ENCODE peak calls at places on chromosomes 5 and 9, in seven cellular contexts. R is epithelial cell of esophagus, A is tibial nerve, P is bronchial epithelial cell, I is AG10803, K is sigmoid colon, J is fibroblast of pulmonary artery. U is an unnamed sample.

GRCh38 chr9:105608685-105609598 is 51.0 kb downstream of the FKTN start:
- DNase-seq in R (peak; percentile 65), A (no peak), P (peak; percentile 54), I (peak; percentile 45), K (no peak), J (peak; percentile 72), U (no peak)

GRCh38 chr9:122332083-122332482 is 38.7 kb upstream of the PTGS1 start:
- DNase-seq in R (no peak), A (no peak), P (no peak), I (no peak), K (no peak), J (no peak), U (no peak)

GRCh38 chr5:120684749-120685415 is 220.8 kb downstream of the PRR16 start:
- DNase-seq in R (no peak), A (no peak), P (no peak), I (peak; percentile 25), K (no peak), J (no peak), U (no peak)

GRCh38 chr5:60196382-60197113 is 303.0 kb upstream of the PDE4D start:
- DNase-seq in R (peak; percentile 99), A (no peak), P (peak; percentile 100), I (peak; percentile 83), K (peak; percentile 78), J (peak; percentile 94), U (no peak)

GRCh38 chr5:168936511-168936910 is 357.3 kb upstream of the PANK3 start:
- DNase-seq in R (no peak), A (no peak), P (no peak), I (no peak), K (no peak), J (no peak), U (no peak)

GRCh38 chr9:114953917-114954316 is 23.5 kb upstream of the TNFSF8 start:
- DNase-seq in R (peak; percentile 80), A (no peak), P (peak; percentile 86), I (peak; percentile 92), K (no peak), J (peak; percentile 88), U (no peak)

GRCh38 chr5:125612356-125613149 is 810.7 kb upstream of the GRAMD2B start:
- DNase-seq in R (no peak), A (no peak), P (no peak), I (no peak), K (peak; percentile 60), J (no peak), U (peak; percentile 28)

GRCh38 chr9:130882696-130883225 is 13.9 kb downstream of the QRFP start:
- DNase-seq in R (no peak), A (no peak), P (no peak), I (no peak), K (peak; percentile 58), J (no peak), U (no peak)

GRCh38 chr5:172945151-172945550 is 14.1 kb upstream of the RPL26L1 start:
- DNase-seq in R (no peak), A (no peak), P (no peak), I (no peak), K (peak; percentile 33), J (no peak), U (no peak)

GRCh38 chr9:123534336-123534735 is 178.3 kb downstream of the CRB2 start:
- DNase-seq in R (no peak), A (no peak), P (no peak), I (no peak), K (no peak), J (no peak), U (no peak)

GRCh38 chr5:144191998-144192397 is 21.3 kb downstream of the KCTD16 start:
- DNase-seq in R (peak; percentile 77), A (no peak), P (peak; percentile 85), I (peak; percentile 75), K (no peak), J (peak; percentile 87), U (no peak)

GRCh38 chr5:144194148-144194547 is 23.5 kb downstream of the KCTD16 start:
- DNase-seq in R (no peak), A (no peak), P (no peak), I (no peak), K (no peak), J (no peak), U (no peak)

GRCh38 chr5:144198386-144198785 is 27.7 kb downstream of the KCTD16 start:
- DNase-seq in R (peak; percentile 76), A (no peak), P (peak; percentile 85), I (peak; percentile 37), K (no peak), J (no peak), U (no peak)

GRCh38 chr5:144195443-144195842 is 24.8 kb downstream of the KCTD16 start:
- DNase-seq in R (peak; percentile 41), A (no peak), P (no peak), I (no peak), K (no peak), J (no peak), U (no peak)

GRCh38 chr5:144196612-144197011 is 25.9 kb downstream of the KCTD16 start:
- DNase-seq in R (no peak), A (no peak), P (no peak), I (no peak), K (no peak), J (no peak), U (no peak)
- TF ChIP-seq CTCF in R (no peak), A (no peak), P (no peak), I (no peak), K (no peak), J (no peak), U (peak; percentile 64)

DNA sequence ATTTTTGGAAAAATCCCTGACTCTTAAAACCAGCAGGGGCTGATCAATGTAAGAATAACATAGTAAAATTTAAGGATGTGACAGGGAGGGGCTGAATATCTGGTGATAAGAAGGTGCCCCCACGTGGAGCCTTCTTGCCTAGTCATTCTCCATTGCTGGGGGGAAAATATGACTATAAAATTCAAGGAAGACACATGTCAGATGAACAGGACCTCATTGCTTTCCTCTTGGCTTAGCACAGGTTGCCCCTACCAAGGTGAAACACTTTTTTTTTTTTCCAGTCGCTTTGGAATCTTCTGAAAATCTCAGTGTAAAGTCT is 310.9 kb downstream of the EFNA5 start:
- DNase-seq in R (peak; percentile 24), A (no peak), P (no peak), I (no peak), K (no peak), J (no peak), U (no peak)
- TF ChIP-seq CTCF in R (no peak), A (no peak), P (no peak), I (no peak), K (no peak), J (no peak), U (no peak)

GRCh38 chr5:107253246-107253645 is 417.5 kb downstream of the EFNA5 start:
- DNase-seq in R (no peak), A (no peak), P (no peak), I (no peak), K (no peak), J (no peak), U (no peak)

GRCh38 chr5:107247427-107247826 is 423.3 kb downstream of the EFNA5 start:
- DNase-seq in R (peak; percentile 71), A (no peak), P (peak; percentile 61), I (no peak), K (no peak), J (no peak), U (no peak)

GRCh38 chr5:107251151-107251550 is 419.6 kb downstream of the EFNA5 start:
- DNase-seq in R (no peak), A (no peak), P (no peak), I (no peak), K (no peak), J (no peak), U (no peak)

GRCh38 chr5:107242861-107243579 is 427.7 kb downstream of the EFNA5 start:
- DNase-seq in R (no peak), A (no peak), P (no peak), I (no peak), K (no peak), J (no peak), U (no peak)

GRCh38 chr5:107248065-107248695 is 422.6 kb downstream of the EFNA5 start:
- DNase-seq in R (peak; percentile 74), A (peak; percentile 22), P (peak; percentile 55), I (peak; percentile 15), K (no peak), J (peak; percentile 79), U (peak; percentile 78)
- TF ChIP-seq CTCF in R (peak; percentile 80), A (peak; percentile 58), P (peak; percentile 82), I (peak; percentile 65), K (no peak), J (peak; percentile 89), U (peak; percentile 92)

DNA sequence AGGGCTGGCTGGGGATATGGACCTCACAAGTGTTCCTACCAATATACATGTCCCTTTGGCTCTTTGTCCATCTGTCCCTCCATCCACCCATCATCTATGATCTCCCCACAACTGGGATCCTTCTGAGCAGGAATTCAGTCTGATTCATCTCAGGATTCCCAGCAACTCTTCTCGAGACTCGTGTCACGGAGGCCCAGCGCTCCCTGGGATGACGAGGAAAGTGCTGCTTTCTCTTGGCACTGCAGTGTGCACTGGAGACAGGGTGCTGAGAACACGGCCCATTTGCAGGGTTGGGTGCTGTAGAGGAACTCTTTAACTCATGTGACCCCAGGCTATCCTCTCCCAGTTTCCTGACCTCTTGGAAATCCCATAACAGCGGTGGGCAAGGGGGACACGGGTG is 72.9 kb downstream of the ANGPTL2 start:
- DNase-seq in R (no peak), A (no peak), P (no peak), I (no peak), K (no peak), J (peak; percentile 58), U (no peak)
- TF ChIP-seq CTCF in R (no peak), A (no peak), P (no peak), I (no peak), K (no peak), J (no peak), U (no peak)

DNA sequence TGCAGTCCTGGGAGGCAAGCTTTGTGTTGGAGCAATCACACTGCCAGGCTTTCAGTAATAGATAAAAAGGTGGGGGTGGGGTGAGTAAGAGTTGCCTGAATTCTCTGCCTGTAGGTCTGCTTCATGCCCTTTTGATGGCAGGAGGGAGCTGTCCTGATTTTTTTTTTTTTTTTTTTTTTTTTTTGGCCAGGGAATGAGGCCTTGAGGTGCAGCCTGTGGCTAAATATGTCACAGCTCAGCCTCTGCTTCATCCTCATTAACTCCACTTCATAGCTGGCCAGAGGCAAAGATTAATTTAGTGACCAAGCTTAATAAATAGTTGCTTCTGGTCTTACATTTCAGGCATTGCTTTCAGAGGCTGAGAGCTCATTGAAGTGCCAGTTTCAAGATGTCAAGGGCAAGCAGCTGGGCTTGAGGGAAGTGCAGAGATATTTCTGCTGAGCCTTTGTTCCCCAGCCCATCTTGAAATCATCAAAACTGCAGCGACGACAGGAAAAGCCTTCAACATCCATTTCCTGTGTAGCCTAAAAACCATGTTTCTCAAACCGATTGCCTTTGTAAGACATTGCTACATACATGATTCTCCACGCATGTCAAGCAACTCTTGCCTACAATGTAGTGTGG is 134.7 kb downstream of the MACIR start:
- DNase-seq in R (no peak), A (no peak), P (no peak), I (peak; percentile 89), K (peak; percentile 63), J (peak; percentile 89), U (no peak)
- TF ChIP-seq CTCF in R (no peak), A (no peak), P (no peak), I (peak; percentile 41), K (no peak), J (peak; percentile 9), U (no peak)

U was measured in glutamatergic neuron.